ENCODE peak calls at places on chromosomes 1 and 21, in six cellular contexts. F is stimulated activated naive CD4-positive, alpha-beta T cell; Z is neural crest cell; E is hippocampal formation; H is NCI-H1092 treated with DMSO at 0.1 percent for 48 hours; L is A549. J is an unnamed sample.

GRCh38 chr1:23394176-23394575 is 24.5 kb upstream of the ZNF436 start:
- DNase-seq in E (no peak), H (no peak), F (no peak), Z (no peak), L (no peak), J (no peak)

GRCh38 chr1:24048205-24048869 is 63.6 kb downstream of the MYOM3 start:
- DNase-seq in E (no peak), Z (no peak), F (no peak), H (no peak), L (no peak), J (no peak)

GRCh38 chr1:67189953-67190352 is 23.7 kb downstream of the IL23R start:
- DNase-seq in Z (no peak), H (no peak), L (no peak), F (no peak), E (no peak), J (no peak)

GRCh38 chr21:34113842-34114241 is 40.5 kb downstream of the MRPS6 start:
- DNase-seq in H (peak; percentile 5), F (no peak), L (no peak), E (no peak), Z (no peak), J (peak; percentile 50)

GRCh38 chr1:4174291-4175200 is 274.5 kb upstream of the C1orf174 start:
- DNase-seq in H (no peak), E (no peak), F (no peak), Z (no peak), L (no peak), J (no peak)

GRCh38 chr1:197526736-197527371 is 248.4 kb downstream of the DENND1B start:
- DNase-seq in F (no peak), E (peak; percentile 52), H (peak; percentile 42), Z (no peak), L (peak; percentile 34), J (peak; percentile 74)

GRCh38 chr1:229988534-229988933 is 78.5 kb upstream of the GALNT2 start:
- DNase-seq in E (no peak), H (no peak), L (no peak), Z (no peak), F (no peak), J (no peak)

GRCh38 chr1:30868833-30869435 is 39.6 kb downstream of the SDC3 start:
- DNase-seq in F (no peak), H (no peak), Z (no peak), E (no peak), L (no peak), J (no peak)

GRCh38 chr21:34545079-34545884 is 33.3 kb upstream of the KCNE1 start:
- DNase-seq in F (no peak), L (peak; percentile 31), Z (peak; percentile 41), E (peak; percentile 73), H (no peak), J (peak; percentile 52)

GRCh38 chr1:187624812-187625542 is 796.2 kb downstream of the PLA2G4A start:
- DNase-seq in E (no peak), H (no peak), F (no peak), L (no peak), Z (no peak), J (no peak)

GRCh38 chr1:27469334-27469733 is 20.6 kb downstream of the WASF2 start:
- DNase-seq in H (no peak), Z (no peak), F (no peak), E (no peak), L (no peak), J (no peak)

GRCh38 chr1:8702121-8702520 is 115.3 kb downstream of the RERE start:
- DNase-seq in F (no peak), E (no peak), Z (no peak), H (peak; percentile 62), L (peak; percentile 58), J (peak; percentile 69)

GRCh38 chr1:152873495-152873894 is 4.6 kb upstream of the SMCP start:
- DNase-seq in E (no peak), Z (no peak), F (no peak), H (no peak), L (no peak), J (no peak)

GRCh38 chr21:8990326-8991087 is 1530.9 kb upstream of the TPTE start:
- DNase-seq in L (no peak), Z (no peak), F (no peak), H (no peak), E (no peak), J (no peak)

GRCh38 chr1:55571767-55572166 is 356.6 kb upstream of the USP24 start:
- DNase-seq in L (no peak), F (no peak), H (no peak), E (no peak), Z (no peak), J (no peak)

GRCh38 chr1:20290624-20291597 is at the start of gene VWA5B1:
- DNase-seq in F (no peak), E (no peak), Z (peak; percentile 36), L (no peak), H (peak; percentile 61), J (peak; percentile 91)

GRCh38 chr1:151199860-151200581 is 1.7 kb downstream of the PIP5K1A start:
- DNase-seq in H (no peak), L (peak; percentile 54), Z (no peak), E (no peak), F (no peak), J (no peak)

GRCh38 chr21:43196789-43197188 is 28.0 kb downstream of the CRYAA start:
- DNase-seq in F (no peak), L (no peak), Z (no peak), E (no peak), H (no peak), J (peak; percentile 86)

GRCh38 chr1:41626146-41626545 is 141.7 kb upstream of the EDN2 start:
- DNase-seq in H (no peak), L (no peak), E (no peak), F (no peak), Z (no peak), J (peak; percentile 77)

GRCh38 chr1:64403331-64403730 is 66.6 kb upstream of the CACHD1 start:
- DNase-seq in Z (no peak), H (no peak), L (no peak), F (no peak), E (no peak), J (no peak)

GRCh38 chr1:115144176-115144575 is 54.9 kb upstream of the TSPAN2 start:
- DNase-seq in E (no peak), H (no peak), F (no peak), L (no peak), Z (no peak), J (no peak)